ENCODE peak calls at places on chromosomes 2 and 18, in six cellular contexts. V is tibial artery, A is uterus, S is left kidney, B is posterior vena cava, J is T-helper 2 cell. Q is an unnamed sample.

GRCh38 chr2:108640731-108641130 is 78.6 kb upstream of the RANBP2 start:
- DNase-seq in J (no peak), S (peak), B (no peak), A (no peak), V (no peak), Q (peak)

GRCh38 chr2:95056461-95057459 is 31.3 kb downstream of the MAL start:
- DNase-seq in V (no peak), S (peak), A (no peak), J (no peak), B (peak), Q (no peak)

GRCh38 chr18:58768293-58768974 is 96.2 kb upstream of the ZNF532 start:
- DNase-seq in V (peak), S (peak), A (peak), B (peak), J (no peak), Q (peak)

GRCh38 chr18:36808681-36809080 is 20.1 kb downstream of the TPGS2 start:
- DNase-seq in V (no peak), J (no peak), A (no peak), S (no peak), B (no peak), Q (no peak)

GRCh38 chr2:64168231-64168630 is 24.0 kb upstream of the PELI1 start:
- DNase-seq in S (no peak), V (no peak), B (no peak), J (no peak), A (no peak), Q (no peak)

GRCh38 chr2:60819155-60819862 is 62.1 kb upstream of the REL start:
- DNase-seq in B (no peak), A (no peak), V (no peak), J (peak), S (no peak), Q (no peak)

GRCh38 chr2:62074233-62074632 is 121.7 kb upstream of the B3GNT2 start:
- DNase-seq in J (no peak), S (peak), V (no peak), A (no peak), B (no peak), Q (no peak)

GRCh38 chr2:128321421-128321775 is 2.7 kb upstream of the HS6ST1 start:
- DNase-seq in S (no peak), B (peak), A (peak), J (no peak), V (peak), Q (no peak)

GRCh38 chr2:26735096-26735495 is 29.0 kb upstream of the SLC35F6 start:
- DNase-seq in A (no peak), J (no peak), V (no peak), S (no peak), B (no peak), Q (peak)

GRCh38 chr2:187614756-187615155 is 60.5 kb upstream of the TFPI start:
- DNase-seq in V (no peak), J (no peak), B (no peak), S (peak), A (no peak), Q (no peak)

GRCh38 chr18:76265375-76266225 is 229.4 kb downstream of the ZNF516 start:
- DNase-seq in S (peak), B (no peak), V (peak), J (no peak), A (peak), Q (peak)

GRCh38 chr2:1636791-1637415 is 107.4 kb downstream of the PXDN start:
- DNase-seq in V (no peak), J (no peak), B (peak), A (no peak), S (no peak), Q (no peak)

GRCh38 chr2:224749136-224749535 is 33.0 kb upstream of the CCDC195 start:
- DNase-seq in A (no peak), S (no peak), B (no peak), J (no peak), V (no peak), Q (no peak)

GRCh38 chr2:58047373-58047674 is 718 bp downstream of the VRK2 start:
- DNase-seq in J (no peak), S (no peak), B (no peak), V (no peak), A (no peak), Q (no peak)

GRCh38 chr2:11681722-11682589 is 12.0 kb upstream of the NTSR2 start:
- DNase-seq in A (no peak), B (peak), J (no peak), S (peak), V (peak), Q (no peak)

GRCh38 chr2:46967990-46968647 is 52.5 kb upstream of the MCFD2 start:
- DNase-seq in B (peak), A (peak), J (no peak), V (peak), S (no peak), Q (peak)